ENCODE peak calls at places on chromosomes 7 and 10, in six cellular contexts. P, F, Y, S, V and B are unnamed samples.

GRCh38 chr10:8402469-8403074 is 348.1 kb downstream of the GATA3 start:
- DNase-seq in P (no peak), F (no peak), Y (no peak), S (no peak), V (no peak), B (no peak)

GRCh38 chr7:31311465-31312074 is 29.0 kb downstream of the NEUROD6 start:
- DNase-seq in P (no peak), F (no peak), Y (no peak), S (no peak), V (no peak), B (no peak)

GRCh38 chr7:55223023-55223422 is 142.1 kb upstream of the LANCL2 start:
- DNase-seq in P (no peak), F (no peak), Y (no peak), S (no peak), V (no peak), B (no peak)

GRCh38 chr10:59006511-59007306 is 169.7 kb upstream of the PHYHIPL start:
- DNase-seq in P (no peak), F (no peak), Y (no peak), S (no peak), V (peak; percentile 86), B (no peak)

GRCh38 chr7:100400656-100401055 is 27.4 kb downstream of the PILRA start:
- DNase-seq in P (no peak), F (no peak), Y (no peak), S (no peak), V (peak; percentile 42), B (no peak)

GRCh38 chr10:79090134-79090803 is 21.5 kb downstream of the ZMIZ1 start:
- DNase-seq in P (no peak), F (no peak), Y (no peak), S (no peak), V (no peak), B (no peak)

GRCh38 chr7:155581107-155581830 is 34.9 kb upstream of the CNPY1 start:
- DNase-seq in P (peak; percentile 67), F (no peak), Y (no peak), S (peak; percentile 43), V (no peak), B (peak; percentile 45)

GRCh38 chr10:100894033-100894432 is 18.7 kb upstream of the SLF2 start:
- DNase-seq in P (no peak), F (no peak), Y (peak; percentile 53), S (no peak), V (no peak), B (no peak)

GRCh38 chr7:107145072-107145838 is 23.5 kb upstream of the HBP1 start:
- DNase-seq in P (no peak), F (no peak), Y (no peak), S (no peak), V (no peak), B (no peak)

GRCh38 chr10:110137142-110137545 is 70.3 kb upstream of the MXI1 start:
- DNase-seq in P (no peak), F (no peak), Y (peak; percentile 24), S (no peak), V (peak; percentile 76), B (no peak)

GRCh38 chr10:67775274-67775673 is 62.7 kb downstream of the DNAJC12 start:
- DNase-seq in P (no peak), F (no peak), Y (no peak), S (no peak), V (no peak), B (no peak)

GRCh38 chr7:74289018-74289659 is at the start of gene CLIP2:
- DNase-seq in P (peak; percentile 92), F (no peak), Y (peak; percentile 96), S (peak; percentile 75), V (peak; percentile 41), B (peak; percentile 78)

GRCh38 chr7:121429803-121430202 is 33.7 kb upstream of the FAM3C start:
- DNase-seq in P (no peak), F (no peak), Y (no peak), S (no peak), V (no peak), B (no peak)

GRCh38 chr10:6306917-6307316 is 104.2 kb downstream of the PFKFB3 start:
- DNase-seq in P (no peak), F (no peak), Y (no peak), S (no peak), V (no peak), B (no peak)

GRCh38 chr7:146096994-146097393 is 19.6 kb upstream of the CNTNAP2 start:
- DNase-seq in P (no peak), F (peak; percentile 49), Y (no peak), S (no peak), V (no peak), B (no peak)

GRCh38 chr10:82206831-82207230 is 331.8 kb downstream of the NRG3 start:
- DNase-seq in P (no peak), F (no peak), Y (no peak), S (no peak), V (no peak), B (no peak)

GRCh38 chr10:127374074-127374680 is 174.9 kb upstream of the NPS start:
- DNase-seq in P (no peak), F (no peak), Y (no peak), S (no peak), V (no peak), B (no peak)

GRCh38 chr10:13816195-13816926 is 229.6 kb downstream of the PRPF18 start:
- DNase-seq in P (no peak), F (no peak), Y (no peak), S (peak; percentile 67), V (no peak), B (no peak)

GRCh38 chr10:7260912-7261700 is 149.7 kb downstream of the SFMBT2 start:
- DNase-seq in P (no peak), F (no peak), Y (no peak), S (no peak), V (no peak), B (no peak)

GRCh38 chr7:155183655-155184054 is 113.5 kb downstream of the HTR5A start:
- DNase-seq in P (no peak), F (no peak), Y (peak; percentile 50), S (no peak), V (no peak), B (no peak)

GRCh38 chr10:62394556-62395018 is 20.4 kb downstream of the ZNF365 start:
- DNase-seq in P (no peak), F (no peak), Y (no peak), S (no peak), V (no peak), B (no peak)

GRCh38 chr10:6140141-6140841 is 51.5 kb downstream of the RBM17 start:
- DNase-seq in P (peak; percentile 87), F (no peak), Y (no peak), S (no peak), V (no peak), B (no peak)

GRCh38 chr7:22389892-22390291 is 32.9 kb upstream of the RAPGEF5 start:
- DNase-seq in P (no peak), F (no peak), Y (no peak), S (no peak), V (no peak), B (no peak)

GRCh38 chr10:88114368-88114767 is 250.9 kb downstream of the PTEN start:
- DNase-seq in P (no peak), F (no peak), Y (peak; percentile 80), S (no peak), V (peak; percentile 44), B (no peak)

GRCh38 chr7:24692592-24692991 is 64.7 kb downstream of the GSDME start:
- DNase-seq in P (no peak), F (no peak), Y (no peak), S (no peak), V (no peak), B (no peak)

GRCh38 chr10:119131512-119132240 is 27.8 kb downstream of the DENND10 start:
- DNase-seq in P (no peak), F (no peak), Y (no peak), S (no peak), V (no peak), B (no peak)
- TF ChIP-seq POLR2A in P (no peak), F (no peak), Y (no peak), S (no peak), V (no peak), B (no peak)

GRCh38 chr7:50312589-50313162 is 8.2 kb downstream of the IKZF1 start:
- DNase-seq in P (no peak), F (no peak), Y (no peak), S (no peak), V (no peak), B (no peak)
- H3K4me1 ChIP-seq in P (peaks cover 100% of the 10 kb centered on the region), F (peaks cover 26% of the 10 kb centered on the region), Y (no peaks in the 10 kb centered on the region), S (no peaks in the 10 kb centered on the region), V (no peaks in the 10 kb centered on the region), B (no peaks in the 10 kb centered on the region)

GRCh38 chr7:65429642-65430343 is 56.1 kb downstream of the ZNF92 start:
- DNase-seq in P (no peak), F (no peak), Y (no peak), S (no peak), V (no peak), B (no peak)

GRCh38 chr7:65436163-65436562 is 62.5 kb downstream of the ZNF92 start:
- DNase-seq in P (no peak), F (no peak), Y (no peak), S (no peak), V (no peak), B (no peak)

GRCh38 chr7:65434307-65434706 is 60.7 kb downstream of the ZNF92 start:
- DNase-seq in P (no peak), F (no peak), Y (no peak), S (no peak), V (peak; percentile 69), B (no peak)

DNA sequence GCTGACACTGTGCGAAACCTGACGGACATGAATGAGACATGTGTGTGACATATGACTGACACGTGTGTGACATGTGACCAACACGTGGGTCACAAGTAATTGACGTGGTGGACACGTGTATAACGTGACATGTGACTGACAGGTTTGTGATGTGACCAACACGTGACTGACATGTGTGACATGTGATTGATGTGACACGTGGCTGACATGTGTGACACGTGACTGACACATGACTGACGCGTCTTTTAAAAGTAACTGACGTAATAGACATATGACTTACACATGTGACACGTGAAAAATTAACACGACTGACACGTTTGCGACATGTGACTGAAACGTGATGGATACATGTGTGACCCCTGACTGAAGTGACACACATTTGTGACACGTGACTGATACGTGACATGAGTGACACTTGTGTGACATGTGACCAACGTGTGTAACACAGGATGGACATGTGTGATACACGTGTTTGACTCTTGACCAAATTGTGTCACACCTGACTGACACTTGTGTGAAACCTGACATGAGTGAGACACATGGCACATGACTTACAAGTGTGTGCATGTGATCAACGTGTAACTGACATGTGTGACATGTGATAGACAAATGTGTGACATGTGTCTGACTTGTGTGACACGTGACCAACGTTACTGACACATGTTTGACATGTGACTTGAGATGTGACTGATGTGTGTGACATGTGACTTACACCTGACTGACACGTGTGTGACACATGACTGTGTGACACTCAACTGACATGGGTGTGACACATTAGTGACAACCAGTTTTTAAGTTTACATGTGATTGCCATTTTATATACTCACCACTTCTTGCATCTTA is 56.9 kb downstream of the ZNF92 start:
- DNase-seq in P (no peak), F (no peak), Y (no peak), S (no peak), V (no peak), B (no peak)
- TF ChIP-seq POLR2AphosphoS5 in P (no peak), F (no peak), Y (no peak), S (no peak), V (no peak), B (no peak)

DNA sequence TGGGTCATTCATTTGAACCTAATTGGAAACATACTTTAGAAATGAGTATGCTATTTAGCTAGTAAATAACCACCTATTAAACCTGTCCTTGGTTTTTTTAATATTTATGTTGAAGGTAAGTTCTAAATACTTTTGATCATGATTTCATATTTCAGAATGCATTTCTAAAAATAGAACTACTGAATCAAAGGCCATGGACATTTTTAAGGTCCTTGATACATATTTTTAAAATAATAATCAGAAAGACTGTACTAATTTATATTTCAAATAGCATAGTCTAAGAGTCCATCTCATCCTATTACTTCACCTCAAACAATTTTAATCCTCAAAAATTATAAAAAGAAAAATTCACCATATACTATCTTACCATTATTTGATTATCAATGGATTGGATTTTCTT is 102.1 kb upstream of the AKR1E2 start:
- DNase-seq in P (no peak), F (no peak), Y (no peak), S (no peak), V (no peak), B (no peak)
- TF ChIP-seq POLR2A in P (no peak), F (no peak), Y (no peak), S (no peak), V (no peak), B (no peak)